ENCODE peak calls at places on chromosome 21, in seven cellular contexts. M is WTC11, S is kidney tubule cell, G is EH, W is ureter, H is progenitor cell of endocrine pancreas, U is AML-193. V is an unnamed sample.
A peak's percentile ranks its signal among the peaks of the same experiment; 100 is the strongest.

GRCh38 chr21:45516071-45516670 is 26.1 kb downstream of the SLC19A1 start:
- DNase-seq in S (no peak), U (no peak), G (no peak), H (no peak), M (no peak), W (no peak), V (no peak)

GRCh38 chr21:37220981-37221664 is 46.0 kb downstream of the VPS26C start:
- DNase-seq in U (peak; percentile 84), M (peak; percentile 88), H (peak; percentile 35), W (peak; percentile 95), G (peak; percentile 93), S (peak; percentile 93), V (peak; percentile 98)

GRCh38 chr21:45768741-45769049 is 125.2 kb downstream of the PCBP3 start:
- DNase-seq in W (no peak), S (no peak), U (no peak), G (no peak), H (no peak), M (no peak), V (no peak)

GRCh38 chr21:42568377-42568776 is 54.7 kb downstream of the SLC37A1 start:
- DNase-seq in H (no peak), S (no peak), U (no peak), W (no peak), M (peak; percentile 3), G (no peak), V (no peak)

GRCh38 chr21:16865612-16866011 is 647.2 kb upstream of the CXADR start:
- DNase-seq in S (no peak), H (no peak), U (no peak), G (no peak), M (no peak), W (no peak), V (peak; percentile 6)

GRCh38 chr21:14012409-14012808 is 198.3 kb downstream of the LIPI start:
- DNase-seq in G (no peak), W (no peak), S (no peak), H (no peak), M (no peak), U (no peak), V (no peak)

GRCh38 chr21:42302292-42302650 is 12.9 kb downstream of the TFF3 start:
- DNase-seq in W (no peak), G (no peak), U (no peak), S (no peak), M (no peak), H (no peak), V (no peak)

GRCh38 chr21:20023199-20023598 is 975.0 kb upstream of the NCAM2 start:
- DNase-seq in U (no peak), W (no peak), G (no peak), M (no peak), H (no peak), S (no peak), V (no peak)

GRCh38 chr21:43923391-43923790 is 58.4 kb downstream of the AGPAT3 start:
- DNase-seq in W (no peak), G (peak; percentile 39), H (no peak), S (peak; percentile 76), M (no peak), U (no peak), V (peak; percentile 38)

V was measured in GM23248.